ENCODE peak calls at places on chromosomes 3 and 15, in nine cellular contexts. V is GM23248; E is tibial artery; S is colonic mucosa; Q is brain microvascular endothelial cell; M is effector memory CD4-positive, alpha-beta T cell; C is caudate nucleus; G is HepG2; P is PC-3. N is an unnamed sample.

GRCh38 chr3:105527949-105528348 is 161.2 kb downstream of the ALCAM start:
- DNase-seq in V (peak), E (no peak), S (no peak), Q (no peak), M (no peak), C (no peak), G (no peak), P (peak), N (peak)

GRCh38 chr15:94069834-94070233 is 161.5 kb upstream of the MCTP2 start:
- DNase-seq in V (no peak), E (no peak), S (no peak), Q (no peak), M (no peak), C (no peak), G (no peak), P (no peak), N (no peak)

GRCh38 chr3:136920904-136921649 is 36.7 kb upstream of the IL20RB start:
- DNase-seq in V (no peak), E (no peak), S (no peak), Q (no peak), M (no peak), C (no peak), G (no peak), P (no peak), N (no peak)

GRCh38 chr15:25251700-25252390 is 187.0 kb downstream of the UBE3A start:
- DNase-seq in V (no peak), E (no peak), S (no peak), Q (no peak), M (no peak), C (no peak), G (no peak), P (no peak), N (no peak)

GRCh38 chr3:89434621-89435380 is 327.4 kb downstream of the EPHA3 start:
- DNase-seq in V (no peak), E (no peak), S (no peak), Q (no peak), M (no peak), C (no peak), G (no peak), P (no peak), N (no peak)

GRCh38 chr15:69700380-69700779 is 247.8 kb downstream of the RPLP1 start:
- DNase-seq in V (no peak), E (no peak), S (no peak), Q (no peak), M (no peak), C (no peak), G (no peak), P (no peak), N (no peak)

GRCh38 chr3:156812521-156813335 is 13.4 kb upstream of the LEKR1 start:
- DNase-seq in V (peak), E (no peak), S (peak), Q (peak), M (no peak), C (no peak), G (peak), P (peak), N (peak)

GRCh38 chr3:37041546-37042195 is 48.4 kb downstream of the MLH1 start:
- DNase-seq in V (peak), E (no peak), S (no peak), Q (no peak), M (no peak), C (no peak), G (no peak), P (no peak), N (no peak)

GRCh38 chr3:171190668-171191067 is 164.1 kb upstream of the SLC2A2 start:
- DNase-seq in V (peak), E (no peak), S (no peak), Q (no peak), M (no peak), C (no peak), G (no peak), P (peak), N (no peak)

GRCh38 chr15:100476805-100477204 is 51.9 kb downstream of the CERS3 start:
- DNase-seq in V (no peak), E (no peak), S (no peak), Q (no peak), M (no peak), C (no peak), G (no peak), P (no peak), N (no peak)

GRCh38 chr3:177357352-177358084 is 160.2 kb upstream of the TBL1XR1 start:
- DNase-seq in V (peak), E (peak), S (peak), Q (peak), M (no peak), C (no peak), G (peak), P (peak), N (peak)

GRCh38 chr3:52350981-52351761 is 35.1 kb downstream of the DNAH1 start:
- DNase-seq in V (no peak), E (no peak), S (no peak), Q (no peak), M (no peak), C (no peak), G (no peak), P (no peak), N (no peak)

GRCh38 chr15:92454525-92455105 is 60.9 kb downstream of the ST8SIA2 start:
- DNase-seq in V (no peak), E (no peak), S (no peak), Q (no peak), M (no peak), C (no peak), G (no peak), P (no peak), N (no peak)

GRCh38 chr3:151315136-151315535 is 1.5 kb downstream of the GPR87 start:
- DNase-seq in V (peak), E (no peak), S (no peak), Q (no peak), M (no peak), C (no peak), G (no peak), P (peak), N (no peak)

GRCh38 chr3:45557471-45557870 is 37.1 kb upstream of the LIMD1 start:
- DNase-seq in V (no peak), E (no peak), S (no peak), Q (no peak), M (no peak), C (no peak), G (no peak), P (no peak), N (no peak)

GRCh38 chr3:45560270-45561020 is 34.1 kb upstream of the LIMD1 start:
- DNase-seq in V (peak), E (peak), S (peak), Q (no peak), M (no peak), C (no peak), G (no peak), P (no peak), N (no peak)

GRCh38 chr3:45558431-45558830 is 36.1 kb upstream of the LIMD1 start:
- DNase-seq in V (no peak), E (no peak), S (no peak), Q (no peak), M (no peak), C (no peak), G (no peak), P (no peak), N (no peak)

GRCh38 chr3:45557886-45558285 is 36.7 kb upstream of the LIMD1 start:
- DNase-seq in V (no peak), E (no peak), S (no peak), Q (no peak), M (no peak), C (no peak), G (no peak), P (no peak), N (no peak)

GRCh38 chr3:45559560-45560118 is 34.9 kb upstream of the LIMD1 start:
- DNase-seq in V (no peak), E (no peak), S (no peak), Q (no peak), M (no peak), C (no peak), G (no peak), P (no peak), N (no peak)
- H3K27ac ChIP-seq in V (no peak), E (peak), S (peak), Q (no peak), M (no peak), C (peak), G (no peak), P (no peak), N (no peak)

DNA sequence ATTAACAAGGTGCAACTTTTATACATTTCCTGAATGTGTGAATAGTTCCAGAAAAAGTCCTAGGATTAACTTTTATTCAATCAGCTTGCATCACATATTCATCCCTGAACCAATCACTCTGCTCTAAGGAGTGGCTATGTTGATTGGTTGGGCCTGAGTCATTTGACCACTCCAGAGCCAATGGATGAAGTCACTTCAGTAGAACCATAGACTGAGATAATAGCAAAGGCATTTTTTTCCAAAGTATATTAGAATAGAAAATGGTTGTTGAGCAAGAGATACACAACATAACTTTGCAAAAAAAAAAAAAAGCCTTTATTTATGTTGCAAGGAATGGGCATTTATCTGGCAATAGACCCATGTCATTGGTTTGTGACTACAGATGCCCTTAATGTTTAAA is 55.5 kb upstream of the AGTR1 start:
- DNase-seq in V (peak), E (no peak), S (no peak), Q (no peak), M (no peak), C (no peak), G (no peak), P (no peak), N (no peak)
- H3K27ac ChIP-seq in V (peak), E (peak), S (no peak), Q (no peak), M (no peak), C (no peak), G (no peak), P (no peak), N (peak)

GRCh38 chr3:71428841-71429609 is 154.5 kb downstream of the FOXP1 start:
- DNase-seq in V (peak), E (peak), S (peak), Q (no peak), M (no peak), C (no peak), G (no peak), P (no peak), N (peak)
- H3K27ac ChIP-seq in V (no peak), E (no peak), S (peak), Q (no peak), M (no peak), C (no peak), G (no peak), P (no peak), N (peak)

DNA sequence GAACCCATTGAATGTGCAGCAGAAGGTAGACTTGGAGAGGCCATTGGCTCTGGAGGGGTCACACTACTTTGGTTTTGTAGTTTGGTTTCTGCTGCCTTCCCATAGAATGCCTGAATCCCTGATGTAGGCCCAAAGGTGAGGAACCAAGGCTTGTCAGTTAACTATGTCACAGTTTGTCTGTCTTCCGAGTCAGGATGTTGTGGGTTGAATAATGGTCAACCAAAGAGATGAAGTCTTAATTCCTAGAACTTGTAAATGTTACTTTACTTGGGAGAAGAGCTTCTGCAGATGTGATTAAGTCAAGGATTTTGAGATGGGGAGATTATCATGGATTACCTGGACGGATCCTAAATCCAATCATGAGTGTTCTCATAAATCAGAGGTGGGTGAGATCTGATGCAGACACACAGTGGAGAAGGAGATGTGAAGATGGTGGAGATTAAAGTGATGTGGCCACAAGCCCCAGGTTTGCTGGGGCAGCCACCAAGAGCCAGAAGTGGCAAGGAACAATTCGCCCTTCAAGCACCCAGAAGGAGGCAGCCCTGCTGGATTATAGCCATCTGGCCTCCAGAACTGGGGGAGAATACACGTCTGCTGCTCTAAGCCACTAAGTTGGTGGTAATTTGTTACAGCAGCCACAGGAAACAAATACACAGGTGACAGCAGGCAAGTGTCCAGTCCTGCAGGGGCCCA is 2.3 kb upstream of the CCR8 start:
- DNase-seq in V (no peak), E (no peak), S (no peak), Q (no peak), M (no peak), C (no peak), G (no peak), P (no peak), N (no peak)
- H3K27ac ChIP-seq in V (no peak), E (no peak), S (no peak), Q (no peak), M (peak), C (no peak), G (no peak), P (no peak), N (no peak)